ENCODE peak calls at places on chromosomes 1 and 21, in six cellular contexts. S is IMR-90, V is endothelial cell of umbilical vein, Q is GM23248, J is neural progenitor cell, I is hepatocyte. B is an unnamed sample. For H3K4me1, the result is how much of the 10 kb centered on the place peaks cover.

GRCh38 chr21:39003982-39004775 is 179.1 kb downstream of the PSMG1 start:
- DNase-seq in S (peak), Q (peak), V (peak), I (no peak), J (no peak), B (peak)

GRCh38 chr1:28631713-28632112 is 11.2 kb downstream of the TAF12 start:
- DNase-seq in S (no peak), J (no peak), V (no peak), Q (no peak), I (no peak), B (no peak)

GRCh38 chr1:46420533-46420915 is 26.4 kb downstream of the FAAH start:
- DNase-seq in S (no peak), I (no peak), J (no peak), Q (no peak), V (no peak), B (no peak)

GRCh38 chr1:113226118-113226517 is 153.1 kb downstream of the LRIG2 start:
- DNase-seq in S (no peak), Q (no peak), I (no peak), V (no peak), J (peak), B (no peak)

GRCh38 chr1:202018226-202018475 is 7.8 kb downstream of the ELF3 start:
- DNase-seq in J (no peak), V (no peak), S (no peak), Q (no peak), I (no peak), B (no peak)

GRCh38 chr1:79322511-79323027 is 316.0 kb upstream of the ADGRL4 start:
- DNase-seq in S (peak), Q (peak), I (no peak), V (no peak), J (no peak), B (no peak)

GRCh38 chr21:27045281-27045985 is 78.5 kb upstream of the ADAMTS5 start:
- DNase-seq in S (no peak), I (no peak), V (no peak), Q (peak), J (no peak), B (no peak)

GRCh38 chr1:232586679-232587078 is 43.3 kb downstream of the SIPA1L2 start:
- DNase-seq in S (no peak), V (no peak), Q (no peak), J (no peak), I (no peak), B (no peak)

GRCh38 chr1:20528221-20528620 is 20.3 kb upstream of the MUL1 start:
- DNase-seq in S (no peak), Q (no peak), J (no peak), I (no peak), V (no peak), B (no peak)

GRCh38 chr1:53598956-53599355 is 139.8 kb downstream of the DMRTB1 start:
- DNase-seq in Q (no peak), J (no peak), I (no peak), S (no peak), V (no peak), B (no peak)

GRCh38 chr1:198620951-198621824 is 17.7 kb upstream of the PTPRC start:
- DNase-seq in S (no peak), V (no peak), Q (no peak), I (no peak), J (no peak), B (no peak)

GRCh38 chr21:31476551-31477120 is 132.6 kb upstream of the TIAM1 start:
- DNase-seq in I (no peak), V (no peak), S (no peak), Q (peak), J (no peak), B (no peak)

GRCh38 chr21:29904359-29905282 is 35.2 kb downstream of the GRIK1 start:
- DNase-seq in J (no peak), Q (peak), S (no peak), I (no peak), V (no peak), B (peak)

GRCh38 chr1:87869563-87869962 is 540.9 kb downstream of the LMO4 start:
- DNase-seq in S (peak), I (peak), Q (peak), J (no peak), V (peak), B (peak)

GRCh38 chr1:156892190-156893047 is 1.1 kb upstream of the PEAR1 start:
- DNase-seq in J (peak), S (peak), I (peak), V (peak), Q (peak), B (peak)

GRCh38 chr1:87820667-87821066 is 492.0 kb downstream of the LMO4 start:
- DNase-seq in I (no peak), V (no peak), Q (no peak), J (peak), S (no peak), B (no peak)

GRCh38 chr1:63082754-63083153 is 239.6 kb upstream of the FOXD3 start:
- DNase-seq in I (peak), Q (no peak), V (no peak), J (no peak), S (no peak), B (no peak)

GRCh38 chr1:32303997-32304622 is 12.2 kb downstream of the HDAC1 start:
- DNase-seq in V (no peak), I (no peak), S (peak), J (no peak), Q (peak), B (peak)

GRCh38 chr1:153793973-153794615 is 18.9 kb downstream of the SLC27A3 start:
- DNase-seq in S (no peak), I (no peak), Q (no peak), V (no peak), J (no peak), B (no peak)

GRCh38 chr1:153795325-153795837 is 20.2 kb downstream of the SLC27A3 start:
- DNase-seq in J (no peak), Q (no peak), I (no peak), V (no peak), S (no peak), B (no peak)

GRCh38 chr1:153795934-153796785 is 21.0 kb downstream of the SLC27A3 start:
- DNase-seq in V (no peak), S (no peak), J (no peak), Q (no peak), I (no peak), B (no peak)

GRCh38 chr1:153793261-153793972 is 18.2 kb downstream of the SLC27A3 start:
- DNase-seq in Q (no peak), I (no peak), V (no peak), J (peak), S (no peak), B (no peak)

DNA sequence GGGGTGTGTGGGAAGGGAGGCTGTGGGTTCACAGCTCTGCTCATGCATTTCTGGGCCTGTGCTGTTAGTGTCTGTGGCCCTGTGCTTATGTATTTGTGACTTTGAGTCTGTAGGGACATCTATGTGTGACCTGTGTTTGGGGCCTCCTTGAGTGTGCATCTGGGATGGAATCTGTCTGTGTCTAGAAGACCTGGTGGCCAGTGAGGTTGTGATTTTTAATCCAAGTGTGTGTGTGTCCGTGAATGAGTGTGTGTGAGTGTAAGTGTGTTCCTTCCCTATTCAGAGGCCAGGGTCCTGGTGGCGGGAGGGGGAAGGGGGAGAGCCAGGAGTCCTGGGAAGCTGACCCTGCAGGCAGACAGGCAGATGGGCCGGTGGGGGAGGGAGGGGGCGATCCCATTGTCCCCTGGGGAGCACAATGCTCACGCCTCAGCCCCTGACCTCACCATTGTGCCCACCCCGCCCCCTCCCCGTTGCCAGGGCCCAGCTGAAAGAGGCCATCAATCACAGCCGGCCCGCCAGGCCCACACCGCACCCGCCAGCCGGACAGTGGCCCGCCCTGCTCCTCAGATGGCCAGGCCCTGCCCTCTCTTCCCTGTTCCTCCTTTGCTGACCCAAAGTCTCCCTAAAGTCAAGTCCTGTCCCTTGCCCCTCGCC is 19.6 kb downstream of the SLC27A3 start:
- DNase-seq in J (peak), V (no peak), S (no peak), I (no peak), Q (no peak), B (no peak)
- H3K4me1 ChIP-seq in J (under half), V (under half), S (under half), I (under half), Q (under half), B (under half)

GRCh38 chr21:37565530-37566223 is 199.1 kb downstream of the DYRK1A start:
- DNase-seq in J (no peak), S (peak), V (no peak), Q (peak), I (peak), B (no peak)

GRCh38 chr21:37566790-37567725 is 200.5 kb downstream of the DYRK1A start:
- DNase-seq in S (no peak), V (no peak), Q (no peak), J (no peak), I (no peak), B (no peak)

GRCh38 chr21:37568916-37569315 is 202.3 kb downstream of the DYRK1A start:
- DNase-seq in I (no peak), S (no peak), Q (no peak), V (no peak), J (no peak), B (no peak)

GRCh38 chr21:37571442-37571841 is 204.9 kb downstream of the DYRK1A start:
- DNase-seq in V (no peak), Q (no peak), J (no peak), S (no peak), I (no peak), B (no peak)

GRCh38 chr21:37568415-37568814 is 201.8 kb downstream of the DYRK1A start:
- DNase-seq in V (no peak), S (no peak), I (no peak), J (no peak), Q (no peak), B (no peak)
- H2AFZ ChIP-seq in V (no peak), S (peak), I (no peak), J (no peak), Q (no peak), B (no peak)

GRCh38 chr1:168121314-168122029 is 15.3 kb downstream of the GPR161 start:
- DNase-seq in I (peak), V (no peak), S (peak), J (no peak), Q (peak), B (peak)
- H3K4me3 ChIP-seq in I (no peak), V (no peak), S (no peak), J (no peak), Q (no peak), B (no peak)

GRCh38 chr1:234771642-234772344 is 161.8 kb upstream of the IRF2BP2 start:
- DNase-seq in S (no peak), I (peak), J (peak), V (no peak), Q (no peak), B (peak)
- H3K4me1 ChIP-seq in S (under half), I (under half), J (under half), V (under half), Q (under half), B (under half)

GRCh38 chr1:160466966-160467365 is 56.1 kb downstream of the SLAMF6 start:
- DNase-seq in V (no peak), J (no peak), Q (no peak), S (no peak), I (no peak), B (no peak)
- H2AFZ ChIP-seq in V (no peak), J (no peak), Q (no peak), S (no peak), I (no peak), B (no peak)

GRCh38 chr1:226904772-226905171 is 34.4 kb downstream of the PSEN2 start:
- DNase-seq in I (no peak), J (no peak), Q (no peak), V (no peak), S (no peak), B (no peak)
- H3K4me3 ChIP-seq in I (no peak), J (no peak), Q (no peak), V (no peak), S (no peak), B (no peak)

GRCh38 chr1:206737729-206738222 is 32.8 kb upstream of the IL19 start:
- DNase-seq in J (no peak), S (no peak), V (no peak), Q (no peak), I (no peak), B (no peak)
- H3K4me1 ChIP-seq in J (under half), S (under half), V (under half), Q (under half), I (under half), B (under half)

GRCh38 chr1:44723496-44724407 is 7.2 kb downstream of the RNU5D-1 start:
- DNase-seq in J (no peak), I (no peak), S (no peak), Q (no peak), V (no peak), B (no peak)
- H2AFZ ChIP-seq in J (no peak), I (no peak), S (no peak), Q (no peak), V (no peak), B (no peak)